ENCODE peak calls at places on chromosomes 6 and 20, in nine cellular contexts. T, B, W, C, Q, E, V, R and G are unnamed samples.

GRCh38 chr6:154350293-154350692 is 6.3 kb downstream of the IPCEF1 start:
- DNase-seq in B (no peak), R (no peak), W (no peak), Q (no peak), C (no peak), T (no peak), V (no peak), E (no peak), G (no peak)

GRCh38 chr6:37516076-37516919 is 16.6 kb upstream of the CCDC167 start:
- DNase-seq in C (peak; percentile 88), V (no peak), B (no peak), Q (peak; percentile 58), E (peak; percentile 92), W (peak; percentile 51), T (no peak), R (peak; percentile 65), G (no peak)

GRCh38 chr6:82246802-82247633 is 526 bp downstream of the IBTK start:
- DNase-seq in B (peak; percentile 30), T (peak; percentile 36), E (no peak), R (peak; percentile 11), V (peak; percentile 53), C (no peak), Q (peak; percentile 77), W (peak; percentile 69), G (peak; percentile 69)

GRCh38 chr6:25489399-25489798 is 162.6 kb upstream of the SCGN start:
- DNase-seq in T (no peak), R (no peak), V (no peak), C (no peak), Q (no peak), B (no peak), E (no peak), W (no peak), G (no peak)

GRCh38 chr20:12699374-12700228 is 309.2 kb upstream of the SPTLC3 start:
- DNase-seq in W (no peak), B (no peak), R (peak; percentile 64), V (no peak), Q (no peak), C (no peak), E (no peak), T (no peak), G (peak; percentile 35)

GRCh38 chr6:167226791-167227190 is 64.3 kb upstream of the UNC93A start:
- DNase-seq in C (no peak), T (no peak), B (no peak), E (no peak), Q (no peak), V (no peak), R (no peak), W (no peak), G (no peak)

GRCh38 chr6:63066053-63066704 is 145.1 kb upstream of the FKBP1C start:
- DNase-seq in W (no peak), E (no peak), T (peak; percentile 2), B (no peak), Q (peak; percentile 40), V (no peak), C (no peak), R (no peak), G (peak; percentile 55)

GRCh38 chr6:131678401-131678800 is 22.8 kb downstream of the OR2A4 start:
- DNase-seq in R (no peak), Q (no peak), T (no peak), E (no peak), V (no peak), C (no peak), W (no peak), B (no peak), G (no peak)

GRCh38 chr6:112956696-112957525 is 609.8 kb downstream of the RFPL4B start:
- DNase-seq in R (no peak), E (no peak), C (no peak), B (no peak), T (no peak), Q (peak; percentile 5), W (no peak), V (peak; percentile 79), G (no peak)

GRCh38 chr6:127118505-127119360 is at the start of gene RSPO3:
- DNase-seq in E (no peak), W (no peak), B (peak; percentile 23), R (no peak), V (peak; percentile 38), T (no peak), Q (peak; percentile 47), C (no peak), G (no peak)

GRCh38 chr6:44932651-44933091 is 395.5 kb upstream of the RUNX2 start:
- DNase-seq in Q (no peak), C (peak; percentile 19), T (no peak), W (no peak), R (no peak), E (peak; percentile 63), V (no peak), B (no peak), G (no peak)

GRCh38 chr6:166952122-166952521 is 4.2 kb downstream of the RNASET2 start:
- DNase-seq in R (no peak), Q (no peak), E (no peak), T (no peak), B (no peak), C (peak; percentile 38), V (no peak), W (no peak), G (no peak)

GRCh38 chr6:158038291-158039177 is 56.9 kb downstream of the SYNJ2 start:
- DNase-seq in R (no peak), Q (no peak), B (no peak), C (no peak), W (no peak), E (no peak), V (no peak), T (no peak), G (no peak)

GRCh38 chr6:163408352-163408991 is 6.0 kb upstream of the QKI start:
- DNase-seq in V (no peak), B (no peak), C (no peak), R (no peak), Q (no peak), E (no peak), T (no peak), W (no peak), G (peak; percentile 33)

GRCh38 chr6:3729603-3730344 is 21.7 kb downstream of the PXDC1 start:
- DNase-seq in Q (no peak), W (no peak), R (no peak), C (no peak), B (no peak), T (no peak), E (no peak), V (no peak), G (no peak)

GRCh38 chr6:160750276-160750689 is 48.2 kb downstream of the PLG start:
- DNase-seq in W (peak; percentile 61), B (no peak), E (no peak), R (no peak), C (no peak), V (no peak), T (peak; percentile 18), Q (peak; percentile 23), G (peak; percentile 70)

GRCh38 chr6:104579464-104579863 is 280.3 kb downstream of the HACE1 start:
- DNase-seq in E (no peak), V (no peak), B (no peak), Q (no peak), C (no peak), W (no peak), R (no peak), T (no peak), G (no peak)

GRCh38 chr6:50657513-50657912 is 55.8 kb upstream of the TFAP2D start:
- DNase-seq in E (no peak), Q (no peak), T (no peak), B (no peak), V (peak; percentile 2), R (peak; percentile 26), C (no peak), W (no peak), G (no peak)

GRCh38 chr6:32081168-32081624 is 27.9 kb downstream of the TNXB start:
- DNase-seq in Q (peak; percentile 97), B (peak; percentile 95), C (no peak), T (no peak), R (no peak), V (peak; percentile 94), E (no peak), W (no peak), G (no peak)

GRCh38 chr6:51533962-51534361 is 553.5 kb downstream of the PKHD1 start:
- DNase-seq in E (no peak), T (no peak), Q (peak; percentile 37), C (no peak), W (no peak), V (no peak), R (no peak), B (no peak), G (no peak)

GRCh38 chr20:7302256-7302655 is 534.8 kb downstream of the BMP2 start:
- DNase-seq in E (no peak), Q (no peak), C (no peak), R (no peak), T (no peak), W (no peak), V (no peak), B (no peak), G (no peak)

GRCh38 chr20:38156888-38157634 is 8.0 kb downstream of the TGM2 start:
- DNase-seq in T (no peak), E (no peak), R (no peak), Q (no peak), W (peak; percentile 46), C (no peak), V (no peak), B (no peak), G (peak; percentile 44)

GRCh38 chr20:5848711-5849505 is 98.7 kb downstream of the SHLD1 start:
- DNase-seq in Q (no peak), C (no peak), W (no peak), V (peak; percentile 25), E (no peak), R (peak; percentile 60), T (no peak), B (peak; percentile 28), G (no peak)

GRCh38 chr6:126804255-126805064 is 314.0 kb upstream of the RSPO3 start:
- DNase-seq in T (peak; percentile 19), R (peak; percentile 51), C (no peak), V (peak; percentile 60), B (no peak), W (peak; percentile 32), Q (peak; percentile 50), E (no peak), G (peak; percentile 74)

GRCh38 chr6:113854531-113855499 is 2.3 kb upstream of the MARCKS start:
- DNase-seq in T (no peak), W (peak; percentile 72), B (no peak), V (peak; percentile 92), Q (peak; percentile 21), E (no peak), C (peak; percentile 1), R (peak; percentile 16), G (peak; percentile 54)

GRCh38 chr6:17012421-17013225 is 89.2 kb upstream of the STMND1 start:
- DNase-seq in T (no peak), B (no peak), Q (no peak), C (no peak), R (no peak), E (no peak), V (peak; percentile 27), W (no peak), G (no peak)

GRCh38 chr6:41966214-41966920 is 24.8 kb upstream of the CCND3 start:
- DNase-seq in V (no peak), T (no peak), B (no peak), W (no peak), C (no peak), Q (no peak), R (no peak), E (no peak), G (no peak)

GRCh38 chr6:136468711-136469110 is 81.5 kb downstream of the MAP7 start:
- DNase-seq in C (no peak), T (no peak), E (no peak), V (no peak), R (no peak), Q (no peak), B (no peak), W (no peak), G (no peak)

GRCh38 chr6:24949020-24949569 is 13.3 kb upstream of the RIPOR2 start:
- DNase-seq in C (no peak), W (no peak), Q (no peak), V (no peak), B (no peak), T (no peak), R (no peak), E (peak; percentile 44), G (no peak)